ENCODE peak calls at places on chromosomes 1 and 21, in eight cellular contexts. D is AG04450; T is CD4-positive, CD25-positive, alpha-beta regulatory T cell; L is caudate nucleus; B is A549; K is breast epithelium; R is prostate gland; Y is pancreas. F is an unnamed sample.
A peak's percentile ranks its signal among the peaks of the same experiment; 100 is the strongest.

GRCh38 chr1:7956218-7957032 is 5.1 kb upstream of the PARK7 start:
- DNase-seq in K (no peak), Y (no peak), L (no peak), T (peak; percentile 79), D (peak; percentile 57), B (no peak), R (no peak), F (no peak)

GRCh38 chr1:221435510-221435909 is 306.4 kb downstream of the DUSP10 start:
- DNase-seq in L (no peak), D (peak; percentile 65), R (no peak), K (no peak), B (peak; percentile 66), T (peak; percentile 61), Y (no peak), F (peak; percentile 68)

GRCh38 chr1:245538671-245539070 is 383.9 kb downstream of the KIF26B start:
- DNase-seq in T (no peak), D (no peak), Y (no peak), R (no peak), B (no peak), K (no peak), L (no peak), F (no peak)

GRCh38 chr1:182253319-182253718 is 138.3 kb downstream of the GLUL start:
- DNase-seq in L (no peak), T (no peak), D (no peak), R (no peak), K (no peak), B (no peak), Y (no peak), F (no peak)

GRCh38 chr1:32263744-32264143 is 12.7 kb downstream of the LCK start:
- DNase-seq in B (no peak), K (no peak), D (no peak), R (no peak), Y (no peak), T (peak; percentile 68), L (no peak), F (no peak)

GRCh38 chr21:25107708-25108107 is 499.6 kb downstream of the MRPL39 start:
- DNase-seq in R (no peak), T (no peak), L (no peak), D (peak; percentile 72), K (no peak), B (no peak), Y (no peak), F (no peak)

GRCh38 chr1:34970829-34971228 is 14.3 kb downstream of the TMEM35B start:
- DNase-seq in R (no peak), T (no peak), Y (no peak), L (no peak), B (no peak), K (no peak), D (no peak), F (no peak)

GRCh38 chr1:109397451-109398342 is at the start of gene SORT1:
- DNase-seq in R (peak; percentile 82), B (peak; percentile 78), T (peak; percentile 50), K (peak; percentile 83), L (peak; percentile 93), Y (peak; percentile 79), D (peak; percentile 78), F (peak; percentile 93)

GRCh38 chr1:160374701-160375443 is 8.0 kb downstream of the NHLH1 start:
- DNase-seq in K (no peak), Y (no peak), B (no peak), R (no peak), D (no peak), T (no peak), L (no peak), F (no peak)

GRCh38 chr1:204408074-204408507 is 3.5 kb downstream of the PPP1R15B start:
- DNase-seq in L (peak; percentile 12), R (peak; percentile 86), K (peak; percentile 88), D (no peak), B (peak; percentile 46), Y (peak; percentile 70), T (no peak), F (peak; percentile 57)

GRCh38 chr1:46466477-46467182 is 23.0 kb upstream of the DMBX1 start:
- DNase-seq in R (no peak), B (no peak), K (no peak), D (no peak), Y (no peak), T (no peak), L (no peak), F (peak; percentile 35)

GRCh38 chr1:154145986-154146385 is 8.9 kb downstream of the NUP210L start:
- DNase-seq in K (no peak), L (no peak), R (no peak), T (peak; percentile 26), B (no peak), Y (no peak), D (no peak), F (no peak)

GRCh38 chr1:212507361-212507760 is 74.6 kb downstream of the NENF start:
- DNase-seq in K (no peak), D (no peak), B (no peak), L (no peak), T (no peak), R (no peak), Y (no peak), F (no peak)

GRCh38 chr1:7471836-7472235 is 299.3 kb upstream of the VAMP3 start:
- DNase-seq in Y (no peak), B (no peak), K (no peak), D (peak; percentile 44), R (no peak), L (no peak), T (no peak), F (no peak)

GRCh38 chr1:222785553-222785952 is 29.3 kb upstream of the DISP1 start:
- DNase-seq in B (no peak), T (no peak), D (no peak), Y (no peak), L (no peak), K (no peak), R (no peak), F (no peak)

GRCh38 chr1:111104981-111105380 is 34.9 kb downstream of the DRAM2 start:
- DNase-seq in B (no peak), R (no peak), K (no peak), L (no peak), Y (no peak), D (no peak), T (no peak), F (no peak)

GRCh38 chr1:111097356-111098099 is 42.4 kb downstream of the DRAM2 start:
- DNase-seq in L (no peak), B (no peak), R (no peak), D (no peak), K (no peak), T (no peak), Y (no peak), F (no peak)

GRCh38 chr1:111099289-111099688 is 40.6 kb downstream of the DRAM2 start:
- DNase-seq in R (no peak), B (no peak), T (no peak), D (no peak), L (no peak), Y (no peak), K (no peak), F (no peak)

GRCh38 chr1:111101854-111102642 is 37.8 kb downstream of the DRAM2 start:
- DNase-seq in D (no peak), K (no peak), T (no peak), R (no peak), L (no peak), B (peak; percentile 7), Y (no peak), F (no peak)
- H3K27ac ChIP-seq in D (no peak overlapping the region), K (no peak overlapping the region), T (no peak overlapping the region), R (no peak overlapping the region), L (no peak overlapping the region), B (no peak overlapping the region), Y (no peak overlapping the region), F (no peak overlapping the region)

DNA sequence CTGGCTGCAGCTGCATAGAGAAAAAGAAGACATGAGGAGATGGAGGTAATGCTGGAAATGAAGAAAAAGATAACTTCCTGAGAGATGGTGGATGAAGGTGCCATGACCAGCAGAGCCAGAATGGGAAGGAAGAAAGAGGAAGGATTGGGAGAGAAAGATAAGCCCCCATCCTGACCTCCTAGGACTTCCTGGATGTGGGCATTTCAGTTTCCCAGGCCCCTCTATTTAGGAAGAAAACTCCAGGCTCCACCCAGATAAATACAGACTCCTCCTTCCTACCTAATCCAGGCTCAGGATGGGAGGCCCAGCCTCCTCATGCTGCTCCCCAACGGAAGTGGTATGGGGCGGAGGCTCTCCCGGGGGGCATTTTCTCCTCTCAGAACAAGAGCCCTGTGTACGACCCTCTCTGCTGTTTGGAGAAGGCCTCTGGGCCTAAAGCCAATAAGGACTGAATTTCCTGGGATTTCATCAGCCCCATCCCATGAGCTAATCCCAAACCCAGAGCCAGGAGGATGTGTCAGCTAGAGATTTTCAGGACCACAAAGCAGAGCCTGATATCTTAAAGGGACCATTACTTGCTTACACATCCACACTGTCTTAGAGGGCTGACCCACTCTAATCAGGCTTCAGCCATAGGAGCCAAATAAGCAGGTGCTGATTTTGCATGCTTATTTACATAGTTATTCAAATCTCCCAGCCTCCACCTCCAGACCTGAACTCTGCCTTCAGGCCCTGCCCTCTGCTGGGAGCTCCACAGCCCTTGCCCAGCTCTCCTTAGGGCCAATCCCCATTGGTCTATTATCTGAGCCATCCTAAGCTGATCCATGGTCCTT is 5.1 kb upstream of the ARHGEF2 start:
- DNase-seq in B (peak; percentile 80), T (no peak), R (no peak), L (no peak), K (no peak), Y (peak; percentile 73), D (peak; percentile 99), F (peak; percentile 76)
- H3K27ac ChIP-seq in B (peak overlapping the region; percentile 99), T (peak overlapping the region; percentile 18), R (no peak overlapping the region), L (no peak overlapping the region), K (peak overlapping the region; percentile 96), Y (no peak overlapping the region), D (peak overlapping the region; percentile 92), F (peak overlapping the region; percentile 87)

GRCh38 chr1:186819140-186819539 is 9.6 kb upstream of the PLA2G4A start:
- DNase-seq in T (no peak), L (no peak), R (no peak), D (peak; percentile 45), Y (no peak), B (no peak), K (no peak), F (no peak)
- H3K27ac ChIP-seq in T (no peak overlapping the region), L (no peak overlapping the region), R (no peak overlapping the region), D (peak overlapping the region; percentile 12), Y (no peak overlapping the region), B (peak overlapping the region; percentile 9), K (no peak overlapping the region), F (no peak overlapping the region)

GRCh38 chr1:10529772-10530171 is 55.0 kb downstream of the PEX14 start:
- DNase-seq in L (no peak), Y (no peak), B (no peak), T (no peak), D (no peak), R (no peak), K (no peak), F (no peak)

GRCh38 chr1:10530756-10531155 is 56.0 kb downstream of the PEX14 start:
- DNase-seq in B (no peak), Y (no peak), D (no peak), K (no peak), T (no peak), L (no peak), R (no peak), F (no peak)

GRCh38 chr1:10528066-10529014 is 53.6 kb downstream of the PEX14 start:
- DNase-seq in D (peak; percentile 53), B (peak; percentile 60), L (no peak), R (peak; percentile 65), T (no peak), K (peak; percentile 70), Y (peak; percentile 29), F (peak; percentile 67)

GRCh38 chr1:10529096-10529495 is 54.3 kb downstream of the PEX14 start:
- DNase-seq in R (no peak), B (no peak), L (no peak), Y (no peak), T (no peak), K (no peak), D (no peak), F (no peak)

GRCh38 chr1:10530281-10530740 is 55.6 kb downstream of the PEX14 start:
- DNase-seq in L (no peak), Y (peak; percentile 63), B (no peak), D (no peak), K (peak; percentile 78), R (peak; percentile 64), T (no peak), F (peak; percentile 87)
- H3K27ac ChIP-seq in L (no peak overlapping the region), Y (no peak overlapping the region), B (peak overlapping the region; percentile 35), D (peak overlapping the region; percentile 81), K (peak overlapping the region; percentile 78), R (peak overlapping the region; percentile 41), T (no peak overlapping the region), F (no peak overlapping the region)

F was measured in hepatocyte.